ENCODE peak calls at places on chromosomes 7 and 10, in six cellular contexts. T, Q, P, D, B and X are unnamed samples. For H3K9me3, the result is how much of the 10 kb centered on the place peaks cover.

GRCh38 chr10:50540069-50540825 is 83.5 kb downstream of the SGMS1 start:
- DNase-seq in P (no peak), T (no peak), B (no peak), D (no peak), Q (no peak), X (no peak)

GRCh38 chr7:128112781-128113221 is 81.6 kb upstream of the LRRC4 start:
- DNase-seq in B (no peak), P (peak), D (peak), T (no peak), Q (no peak), X (no peak)

GRCh38 chr7:69367785-69368184 is 230.5 kb upstream of the AUTS2 start:
- DNase-seq in B (no peak), Q (no peak), P (no peak), D (no peak), T (no peak), X (no peak)

GRCh38 chr10:72736176-72736795 is 44.3 kb downstream of the MCU start:
- DNase-seq in B (no peak), T (peak), P (no peak), D (no peak), Q (no peak), X (no peak)

GRCh38 chr7:85075864-85076263 is 111.0 kb downstream of the SEMA3D start:
- DNase-seq in T (peak), D (no peak), P (no peak), Q (no peak), B (no peak), X (no peak)

GRCh38 chr10:124961248-124961570 is 19.3 kb downstream of the ZRANB1 start:
- DNase-seq in B (no peak), T (no peak), P (no peak), Q (no peak), D (no peak), X (no peak)

GRCh38 chr7:120171406-120171805 is 101.6 kb upstream of the KCND2 start:
- DNase-seq in B (no peak), P (no peak), Q (no peak), T (no peak), D (no peak), X (no peak)

GRCh38 chr10:70656489-70656888 is 15.8 kb upstream of the ADAMTS14 start:
- DNase-seq in Q (no peak), B (no peak), P (no peak), T (peak), D (no peak), X (no peak)

GRCh38 chr7:44150466-44150832 is 9.3 kb upstream of the MYL7 start:
- DNase-seq in Q (no peak), B (no peak), P (no peak), T (no peak), D (no peak), X (peak)

GRCh38 chr7:152848026-152848425 is 88.5 kb downstream of the ACTR3B start:
- DNase-seq in B (no peak), D (no peak), P (no peak), T (no peak), Q (no peak), X (no peak)

GRCh38 chr10:124292911-124293640 is 125.6 kb downstream of the OAT start:
- DNase-seq in P (peak), Q (peak), D (no peak), T (no peak), B (no peak), X (no peak)

GRCh38 chr10:132102071-132102716 is 36.4 kb downstream of the JAKMIP3 start:
- DNase-seq in B (peak), Q (peak), T (no peak), D (no peak), P (no peak), X (no peak)

GRCh38 chr10:51000976-51001375 is 73.3 kb upstream of the PRKG1 start:
- DNase-seq in P (no peak), B (no peak), D (no peak), T (no peak), Q (no peak), X (no peak)

GRCh38 chr10:82943142-82943541 is 1068.1 kb downstream of the NRG3 start:
- DNase-seq in B (no peak), P (no peak), Q (no peak), T (no peak), D (no peak), X (no peak)
- H3K9me3 ChIP-seq in B (under half), P (under half), Q (under half), T (under half), D (under half), X (under half)

GRCh38 chr7:57505176-57505575 is 55.2 kb downstream of the ZNF716 start:
- DNase-seq in Q (no peak), B (no peak), P (no peak), D (no peak), T (no peak), X (no peak)
- H3K9me3 ChIP-seq in Q (under half), B (under half), P (under half), D (under half), T (under half), X (under half)

DNA sequence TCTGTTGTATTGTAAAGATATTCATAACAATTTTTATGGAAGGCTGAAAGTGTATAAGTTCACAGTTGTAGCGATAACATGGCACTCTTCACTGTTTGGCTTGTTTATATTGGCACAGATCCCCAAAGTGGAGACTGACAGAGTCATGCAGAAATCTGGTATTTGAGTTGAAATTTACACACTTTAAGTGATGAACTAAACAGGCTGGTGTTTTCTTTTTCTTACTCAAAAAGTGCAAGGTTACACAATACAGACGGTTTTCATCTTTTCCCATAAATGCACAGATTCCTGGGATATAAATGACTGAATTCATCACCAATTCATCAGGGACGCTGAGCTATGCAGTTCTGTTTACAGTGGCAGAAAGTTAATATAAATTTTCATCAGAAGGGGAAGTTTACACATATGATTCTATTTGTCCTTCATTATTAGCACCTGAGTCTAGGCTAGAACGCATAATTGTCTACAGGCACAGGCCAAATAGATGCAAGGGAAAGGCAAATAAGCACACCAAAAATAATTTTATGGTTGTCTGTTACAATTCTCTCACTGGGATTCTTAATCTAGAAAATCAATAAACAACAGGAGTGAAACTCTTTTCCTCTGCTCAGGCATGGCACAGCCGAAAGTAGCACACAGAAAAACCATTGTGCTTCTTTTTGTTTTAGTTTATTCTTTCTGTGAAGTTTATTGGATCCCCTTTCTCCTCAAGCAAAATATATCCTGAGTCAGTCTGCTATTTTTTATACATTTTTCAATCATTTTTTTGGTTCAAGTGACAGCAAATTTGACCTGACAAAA is 88.0 kb downstream of the FOXP2 start:
- DNase-seq in B (no peak), P (no peak), Q (no peak), D (no peak), T (no peak), X (no peak)
- H3K9me3 ChIP-seq in B (under half), P (under half), Q (under half), D (under half), T (under half), X (under half)

GRCh38 chr7:158125721-158126120 is 461.9 kb downstream of the PTPRN2 start:
- DNase-seq in B (no peak), P (no peak), T (no peak), Q (peak), D (no peak), X (no peak)
- H3K9me3 ChIP-seq in B (under half), P (under half), T (under half), Q (under half), D (under half), X (under half)

DNA sequence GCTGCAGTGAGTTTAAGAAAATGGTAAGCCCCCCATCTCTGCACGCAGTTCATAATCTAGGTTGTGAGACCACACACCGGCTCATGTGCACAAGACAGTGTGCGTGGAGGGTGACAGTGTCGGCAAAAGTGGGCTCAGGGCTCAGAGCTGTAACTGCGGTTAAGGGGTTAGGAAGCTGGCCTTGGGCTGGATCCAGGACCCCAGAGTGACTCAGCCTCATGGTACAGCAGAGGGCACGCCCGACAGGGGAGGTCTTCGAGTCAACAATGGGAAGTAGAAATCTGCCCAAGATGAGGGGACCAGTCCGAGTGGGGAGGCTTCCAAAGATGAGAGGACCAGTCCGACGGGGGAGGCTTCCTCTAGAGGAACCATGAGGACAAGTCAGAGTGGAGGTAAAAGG is 437.7 kb downstream of the DNAJB6 start:
- DNase-seq in Q (peak), B (no peak), D (no peak), P (no peak), T (no peak), X (no peak)
- H3K9me3 ChIP-seq in Q (under half), B (under half), D (under half), P (under half), T (under half), X (under half)

DNA sequence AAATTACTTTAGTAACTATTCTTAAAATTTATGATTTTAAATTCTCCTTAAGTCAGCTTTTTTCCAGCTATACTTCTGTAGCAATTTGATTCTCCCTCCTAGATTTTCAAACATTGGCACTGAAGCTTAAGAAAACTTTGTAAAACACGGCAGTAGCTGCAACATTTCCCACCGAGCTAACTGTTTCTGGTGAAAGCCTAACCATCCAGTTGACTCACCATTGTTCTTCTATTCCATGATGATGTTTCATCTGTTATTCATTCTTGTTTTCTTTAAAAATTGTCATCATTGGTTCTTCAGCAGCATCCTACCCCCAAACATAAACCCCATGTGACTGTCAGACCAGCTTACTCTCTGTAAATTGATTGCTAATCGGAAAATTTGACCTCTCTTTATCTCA is 312.3 kb downstream of the DGKB start:
- DNase-seq in B (no peak), D (no peak), Q (no peak), P (no peak), T (no peak), X (no peak)
- H3K9me3 ChIP-seq in B (under half), D (under half), Q (under half), P (under half), T (under half), X (under half)

GRCh38 chr7:157521752-157522151 is 184.9 kb downstream of the DNAJB6 start:
- DNase-seq in P (no peak), B (no peak), D (no peak), Q (peak), T (no peak), X (no peak)
- H3K9me3 ChIP-seq in P (under half), B (under half), D (under half), Q (under half), T (under half), X (under half)